ENCODE peak calls at places on chromosomes 16 and 17, in nine cellular contexts. Z is AG08395; L is effector memory CD8-positive, alpha-beta T cell; J is hepatocyte; P is RCC 7860; H is activated CD4-positive, alpha-beta T cell treated with anti-CD3 and anti-CD28 coated beads, Interleukin-2, amount 50 U/mL, for 1 hour; M is spleen; X is NCI-H1436; Y is amniotic stem cell. Q is an unnamed sample.

GRCh38 chr16:19005561-19006445 is 22.1 kb downstream of the TMC7 start:
- DNase-seq in Z (peak; percentile 40), L (no peak), J (no peak), P (peak; percentile 18), H (no peak), M (peak; percentile 41), X (no peak), Y (no peak), Q (peak; percentile 85)

GRCh38 chr16:53913082-53913870 is 209.3 kb downstream of the FTO start:
- DNase-seq in Z (peak; percentile 85), L (no peak), J (peak; percentile 13), P (peak; percentile 29), H (no peak), M (no peak), X (no peak), Y (no peak), Q (peak; percentile 68)

GRCh38 chr16:66188786-66189725 is 177.4 kb upstream of the CDH5 start:
- DNase-seq in Z (no peak), L (no peak), J (peak; percentile 19), P (no peak), H (no peak), M (no peak), X (no peak), Y (no peak), Q (no peak)

GRCh38 chr16:17230932-17231581 is 239.7 kb downstream of the XYLT1 start:
- DNase-seq in Z (no peak), L (no peak), J (no peak), P (no peak), H (no peak), M (no peak), X (no peak), Y (no peak), Q (no peak)

GRCh38 chr17:1469231-1469852 is 13.3 kb upstream of the CRK start:
- DNase-seq in Z (no peak), L (no peak), J (no peak), P (no peak), H (no peak), M (no peak), X (no peak), Y (no peak), Q (no peak)

GRCh38 chr16:84461504-84462295 is 42.8 kb downstream of the MEAK7 start:
- DNase-seq in Z (no peak), L (no peak), J (no peak), P (no peak), H (no peak), M (peak; percentile 54), X (no peak), Y (no peak), Q (no peak)

GRCh38 chr17:27856676-27857429 is 36.3 kb downstream of the LYRM9 start:
- DNase-seq in Z (no peak), L (no peak), J (no peak), P (no peak), H (no peak), M (no peak), X (no peak), Y (no peak), Q (no peak)

GRCh38 chr16:69049146-69049545 is 56.3 kb upstream of the HAS3 start:
- DNase-seq in Z (peak; percentile 72), L (no peak), J (no peak), P (peak; percentile 80), H (no peak), M (no peak), X (no peak), Y (no peak), Q (peak; percentile 58)

GRCh38 chr17:78272181-78272913 is 40.9 kb downstream of the TMEM235 start:
- DNase-seq in Z (no peak), L (no peak), J (peak; percentile 94), P (no peak), H (peak; percentile 67), M (peak; percentile 84), X (peak; percentile 36), Y (no peak), Q (peak; percentile 68)

GRCh38 chr17:55531053-55531728 is 19.9 kb upstream of the SMIM36 start:
- DNase-seq in Z (no peak), L (no peak), J (no peak), P (no peak), H (no peak), M (no peak), X (no peak), Y (no peak), Q (no peak)

GRCh38 chr17:64622931-64623654 is 39.0 kb downstream of the SMURF2 start:
- DNase-seq in Z (peak; percentile 73), L (no peak), J (no peak), P (peak; percentile 68), H (no peak), M (no peak), X (no peak), Y (peak; percentile 57), Q (peak; percentile 93)

GRCh38 chr17:2959371-2960130 is 103.9 kb downstream of the OR1D5 start:
- DNase-seq in Z (no peak), L (no peak), J (no peak), P (no peak), H (no peak), M (peak; percentile 56), X (no peak), Y (no peak), Q (no peak)

GRCh38 chr17:62628845-62629555 is 1.5 kb downstream of the MRC2 start:
- DNase-seq in Z (peak; percentile 37), L (no peak), J (peak; percentile 55), P (peak; percentile 22), H (no peak), M (no peak), X (no peak), Y (no peak), Q (peak; percentile 25)

GRCh38 chr17:2709173-2709661 is 2.3 kb downstream of the CLUH start:
- DNase-seq in Z (no peak), L (no peak), J (peak; percentile 48), P (no peak), H (no peak), M (no peak), X (no peak), Y (no peak), Q (no peak)

GRCh38 chr16:8370374-8371015 is 219.8 kb downstream of the TMEM114 start:
- DNase-seq in Z (no peak), L (no peak), J (peak; percentile 20), P (peak; percentile 56), H (no peak), M (no peak), X (no peak), Y (no peak), Q (peak; percentile 21)

GRCh38 chr16:86848821-86849220 is 270.5 kb downstream of the FOXL1 start:
- DNase-seq in Z (no peak), L (no peak), J (no peak), P (peak; percentile 46), H (no peak), M (peak; percentile 19), X (no peak), Y (no peak), Q (no peak)

GRCh38 chr17:82237746-82238561 is 9.1 kb downstream of the SLC16A3 start:
- DNase-seq in Z (no peak), L (no peak), J (no peak), P (no peak), H (no peak), M (peak; percentile 77), X (no peak), Y (no peak), Q (no peak)

GRCh38 chr17:82978765-82979349 is 100.6 kb upstream of the METRNL start:
- DNase-seq in Z (no peak), L (no peak), J (no peak), P (no peak), H (no peak), M (no peak), X (no peak), Y (no peak), Q (no peak)

Q was measured in A172.